ENCODE peak calls at places on chromosome 5, in eight cellular contexts. S is uterus, D is HEK293T, C is ACHN, G is IMR-90, L is left cardiac atrium, N is AG10803, X is EL. E is an unnamed sample.

GRCh38 chr5:135830384-135831275 is 3.8 kb upstream of the SLC25A48 start:
- DNase-seq in S (no peak), D (no peak), C (no peak), G (no peak), L (no peak), N (no peak), X (no peak), E (peak; percentile 67)

GRCh38 chr5:57887851-57888621 is 405.4 kb upstream of the ACTBL2 start:
- DNase-seq in S (no peak), D (peak; percentile 42), C (peak; percentile 86), G (peak; percentile 69), L (peak; percentile 36), N (peak; percentile 68), X (peak; percentile 61), E (peak; percentile 84)

GRCh38 chr5:14777932-14778788 is 93.4 kb downstream of the ANKH start:
- DNase-seq in S (no peak), D (no peak), C (no peak), G (no peak), L (no peak), N (no peak), X (no peak), E (peak; percentile 28)

GRCh38 chr5:40307076-40307475 is 372.6 kb upstream of the PTGER4 start:
- DNase-seq in S (no peak), D (no peak), C (no peak), G (no peak), L (no peak), N (no peak), X (no peak), E (no peak)

GRCh38 chr5:143086851-143087637 is 316.4 kb downstream of the NR3C1 start:
- DNase-seq in S (no peak), D (peak; percentile 53), C (no peak), G (peak; percentile 44), L (no peak), N (peak; percentile 89), X (peak; percentile 90), E (peak; percentile 82)

GRCh38 chr5:23013395-23013994 is 160.4 kb upstream of the CDH12 start:
- DNase-seq in S (no peak), D (no peak), C (peak; percentile 11), G (no peak), L (no peak), N (no peak), X (no peak), E (peak; percentile 27)

GRCh38 chr5:38666668-38667498 is 110.4 kb upstream of the LIFR start:
- DNase-seq in S (no peak), D (peak; percentile 47), C (peak; percentile 33), G (peak; percentile 34), L (peak; percentile 49), N (peak; percentile 26), X (peak; percentile 48), E (peak; percentile 42)

GRCh38 chr5:142960309-142960696 is 190.1 kb downstream of the ARHGAP26 start:
- DNase-seq in S (no peak), D (no peak), C (peak; percentile 55), G (peak; percentile 86), L (no peak), N (peak; percentile 66), X (peak; percentile 91), E (peak; percentile 36)

GRCh38 chr5:141359790-141360426 is at the start of gene PCDHGB2:
- DNase-seq in S (no peak), D (peak; percentile 14), C (peak; percentile 3), G (peak; percentile 64), L (no peak), N (peak; percentile 55), X (peak; percentile 68), E (peak; percentile 63)

GRCh38 chr5:111834926-111835599 is 78.1 kb upstream of the NREP start:
- DNase-seq in S (no peak), D (no peak), C (no peak), G (peak; percentile 32), L (no peak), N (peak; percentile 87), X (no peak), E (peak; percentile 16)

GRCh38 chr5:75566710-75567309 is 44.4 kb upstream of the ANKDD1B start:
- DNase-seq in S (no peak), D (peak; percentile 26), C (peak; percentile 88), G (peak; percentile 96), L (no peak), N (peak; percentile 89), X (peak; percentile 90), E (peak; percentile 76)

GRCh38 chr5:128574041-128574440 is 36.0 kb upstream of the FBN2 start:
- DNase-seq in S (no peak), D (no peak), C (no peak), G (peak; percentile 56), L (no peak), N (no peak), X (peak; percentile 62), E (peak; percentile 18)

GRCh38 chr5:170751631-170752030 is 31.9 kb upstream of the GABRP start:
- DNase-seq in S (no peak), D (no peak), C (no peak), G (no peak), L (no peak), N (no peak), X (no peak), E (no peak)

GRCh38 chr5:53362521-53362941 is 117.9 kb upstream of the FST start:
- DNase-seq in S (no peak), D (no peak), C (no peak), G (peak; percentile 97), L (peak; percentile 20), N (peak; percentile 99), X (peak; percentile 100), E (no peak)

GRCh38 chr5:39533749-39534148 is 109.0 kb upstream of the DAB2 start:
- DNase-seq in S (no peak), D (no peak), C (no peak), G (no peak), L (no peak), N (no peak), X (no peak), E (no peak)

E was measured in DMS53.